ENCODE peak calls at places on chromosomes 2 and 18, in ten cellular contexts. W, C, D, J, U, B, Y, E, L and V are unnamed samples. For H3K4me1 and H3K36me3, the result is how much of the 10 kb centered on the place peaks cover.

GRCh38 chr2:156401863-156402262 is 34.3 kb upstream of the GPD2 start:
- DNase-seq in W (no peak), C (no peak), D (no peak), J (peak), U (no peak), B (no peak), Y (no peak), E (no peak), L (no peak), V (no peak)

GRCh38 chr18:76686737-76687231 is 135.6 kb upstream of the ZNF236 start:
- DNase-seq in W (peak), C (peak), D (peak), J (peak), U (no peak), B (peak), Y (no peak), E (peak), L (peak), V (peak)

GRCh38 chr2:2726163-2726562 is 395.1 kb upstream of the MYT1L start:
- DNase-seq in W (no peak), C (no peak), D (no peak), J (no peak), U (no peak), B (no peak), Y (no peak), E (no peak), L (no peak), V (peak)

GRCh38 chr2:100034431-100034830 is 108.0 kb downstream of the AFF3 start:
- DNase-seq in W (no peak), C (no peak), D (no peak), J (no peak), U (no peak), B (no peak), Y (no peak), E (peak), L (no peak), V (no peak)

GRCh38 chr2:1656326-1656960 is 87.9 kb downstream of the PXDN start:
- DNase-seq in W (no peak), C (no peak), D (no peak), J (no peak), U (no peak), B (no peak), Y (peak), E (no peak), L (peak), V (no peak)

GRCh38 chr18:12531747-12532146 is 124.0 kb downstream of the PRELID3A start:
- DNase-seq in W (no peak), C (no peak), D (no peak), J (no peak), U (no peak), B (no peak), Y (no peak), E (no peak), L (no peak), V (no peak)

GRCh38 chr18:75057169-75057789 is 151.7 kb downstream of the PTGR3 start:
- DNase-seq in W (no peak), C (no peak), D (no peak), J (no peak), U (no peak), B (no peak), Y (no peak), E (no peak), L (no peak), V (no peak)

GRCh38 chr18:63342206-63342605 is 22.6 kb upstream of the BCL2 start:
- DNase-seq in W (no peak), C (peak), D (no peak), J (no peak), U (no peak), B (no peak), Y (no peak), E (peak), L (no peak), V (no peak)

GRCh38 chr2:28047698-28048097 is 157.2 kb downstream of the BABAM2 start:
- DNase-seq in W (no peak), C (no peak), D (no peak), J (no peak), U (no peak), B (no peak), Y (no peak), E (no peak), L (no peak), V (no peak)

GRCh38 chr2:189350515-189351209 is 90.6 kb upstream of the WDR75 start:
- DNase-seq in W (no peak), C (no peak), D (peak), J (no peak), U (no peak), B (peak), Y (no peak), E (no peak), L (no peak), V (peak)

GRCh38 chr2:45649855-45650806 is 1.3 kb upstream of the PRKCE start:
- DNase-seq in W (peak), C (peak), D (peak), J (peak), U (peak), B (peak), Y (peak), E (peak), L (peak), V (peak)

GRCh38 chr2:38440655-38441054 is 63.6 kb upstream of the ATL2 start:
- DNase-seq in W (no peak), C (peak), D (no peak), J (peak), U (no peak), B (peak), Y (no peak), E (no peak), L (no peak), V (no peak)
- H3K4me1 ChIP-seq in W (under half), C (under half), D (under half), J (under half), U (under half), B (half or more), Y (under half), E (under half), L (under half), V (under half)

GRCh38 chr2:200968162-200968561 is 4.7 kb upstream of the ORC2 start:
- DNase-seq in W (no peak), C (no peak), D (no peak), J (peak), U (no peak), B (no peak), Y (no peak), E (peak), L (no peak), V (no peak)
- H3K36me3 ChIP-seq in W (under half), C (under half), D (under half), J (under half), U (under half), B (under half), Y (under half), E (under half), L (under half), V (under half)

DNA sequence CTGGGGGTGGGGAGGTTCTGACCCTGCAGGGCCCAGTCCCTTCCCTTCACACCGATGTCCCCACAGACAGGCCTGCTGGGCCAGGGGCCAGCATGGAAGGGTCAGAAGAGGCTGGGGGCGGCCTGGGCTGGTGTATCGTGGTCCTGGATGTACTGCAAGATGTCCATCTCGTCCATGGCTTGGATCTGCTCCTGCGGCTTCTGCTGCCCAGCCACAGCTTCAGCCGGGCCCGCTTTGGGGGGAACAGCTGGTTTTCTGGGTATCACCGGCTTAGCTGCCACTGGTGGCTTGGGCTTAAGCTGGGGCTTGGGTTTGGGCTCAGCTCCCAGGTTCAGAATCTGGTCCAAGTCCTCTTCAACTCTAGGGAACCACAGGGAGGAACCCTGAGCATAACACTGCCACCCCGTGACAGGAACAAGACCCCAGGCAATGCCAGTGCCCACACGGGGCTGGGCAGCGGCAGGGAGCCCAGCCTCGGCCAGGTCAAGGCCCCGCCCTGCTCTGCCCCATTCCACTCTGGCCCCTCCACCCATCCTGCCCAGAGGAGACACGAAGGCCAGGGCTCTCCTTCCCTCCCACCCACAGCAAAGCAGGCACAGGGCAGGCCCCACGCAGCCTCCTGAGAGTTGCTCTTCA is 31.9 kb downstream of the HS1BP3 start:
- DNase-seq in W (peak), C (no peak), D (no peak), J (no peak), U (peak), B (peak), Y (no peak), E (no peak), L (no peak), V (peak)
- H3K4me1 ChIP-seq in W (half or more), C (under half), D (under half), J (under half), U (half or more), B (half or more), Y (under half), E (under half), L (under half), V (under half)

GRCh38 chr2:11799826-11800225 is 53.4 kb downstream of the LPIN1 start:
- DNase-seq in W (no peak), C (no peak), D (no peak), J (no peak), U (no peak), B (no peak), Y (no peak), E (no peak), L (no peak), V (no peak)
- H3K36me3 ChIP-seq in W (half or more), C (half or more), D (under half), J (under half), U (half or more), B (under half), Y (half or more), E (under half), L (under half), V (under half)

DNA sequence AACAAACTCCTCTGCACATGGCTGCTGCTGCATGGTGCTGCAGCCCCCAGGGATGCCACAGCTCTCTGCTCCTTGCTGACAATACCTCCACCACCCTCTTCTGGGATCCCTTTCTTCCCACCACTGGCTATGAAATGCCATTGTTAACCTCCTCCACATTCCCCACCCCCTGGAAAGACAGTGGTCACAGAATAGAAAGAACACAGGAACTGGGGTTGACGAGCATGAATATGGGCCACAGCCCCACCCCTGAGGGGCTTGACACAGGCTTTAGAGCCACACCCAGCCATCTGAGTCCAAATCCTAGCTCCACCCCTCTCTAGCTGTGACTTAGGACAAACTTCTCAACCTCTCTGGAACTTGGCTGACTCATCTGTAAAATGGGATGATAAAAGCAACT is 47.3 kb downstream of the TMEM163 start:
- DNase-seq in W (no peak), C (no peak), D (no peak), J (no peak), U (no peak), B (no peak), Y (no peak), E (no peak), L (no peak), V (no peak)
- H3K4me1 ChIP-seq in W (under half), C (under half), D (under half), J (under half), U (under half), B (under half), Y (under half), E (under half), L (under half), V (under half)

GRCh38 chr2:183089192-183089851 is 10.8 kb downstream of the DUSP19 start:
- DNase-seq in W (no peak), C (no peak), D (no peak), J (no peak), U (no peak), B (no peak), Y (no peak), E (no peak), L (no peak), V (no peak)

GRCh38 chr2:183088061-183088460 is 9.5 kb downstream of the DUSP19 start:
- DNase-seq in W (no peak), C (no peak), D (no peak), J (no peak), U (no peak), B (no peak), Y (no peak), E (no peak), L (no peak), V (no peak)

GRCh38 chr2:183091954-183092345 is 13.4 kb downstream of the DUSP19 start:
- DNase-seq in W (no peak), C (no peak), D (no peak), J (no peak), U (no peak), B (no peak), Y (no peak), E (no peak), L (no peak), V (no peak)

GRCh38 chr2:183093857-183094657 is 15.5 kb downstream of the DUSP19 start:
- DNase-seq in W (no peak), C (no peak), D (no peak), J (no peak), U (no peak), B (no peak), Y (no peak), E (no peak), L (no peak), V (no peak)

DNA sequence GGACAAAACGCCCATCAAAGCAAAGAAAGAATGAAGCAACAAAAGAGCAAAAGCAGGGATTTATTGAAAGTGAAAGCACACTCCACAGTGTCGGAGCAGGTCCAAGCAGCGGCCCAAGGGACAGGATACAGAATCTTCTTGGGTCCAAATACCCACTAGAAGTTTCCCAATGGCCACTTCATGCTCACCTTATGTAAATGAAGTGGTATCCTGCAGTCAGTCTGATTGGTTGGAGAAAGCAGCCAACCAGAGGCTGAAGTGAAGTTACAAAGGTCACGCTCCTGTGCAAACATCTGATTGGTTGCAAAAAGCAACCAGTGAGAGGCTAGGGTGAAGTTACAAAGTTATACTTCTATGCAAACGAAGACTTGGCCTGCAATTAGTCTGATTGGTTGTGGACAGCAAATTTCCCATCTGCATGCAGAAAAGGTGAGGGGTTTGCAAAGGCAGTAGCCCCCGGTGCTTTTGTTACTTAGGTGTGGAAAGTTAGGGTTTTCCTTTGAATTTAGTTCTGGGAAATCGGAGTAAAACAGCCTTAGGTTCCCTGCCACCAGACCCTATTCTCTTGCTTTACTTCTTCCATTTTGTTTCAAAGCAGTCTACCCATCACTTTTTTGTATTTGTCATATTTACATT is 12.9 kb downstream of the DUSP19 start:
- DNase-seq in W (no peak), C (no peak), D (no peak), J (no peak), U (no peak), B (no peak), Y (no peak), E (no peak), L (no peak), V (no peak)
- H3K36me3 ChIP-seq in W (under half), C (under half), D (under half), J (under half), U (under half), B (under half), Y (under half), E (under half), L (under half), V (under half)

GRCh38 chr2:42060718-42061619 is 13.1 kb downstream of the PKDCC start:
- DNase-seq in W (no peak), C (no peak), D (peak), J (peak), U (no peak), B (no peak), Y (no peak), E (peak), L (no peak), V (peak)

GRCh38 chr2:42057902-42058450 is 10.2 kb downstream of the PKDCC start:
- DNase-seq in W (no peak), C (no peak), D (no peak), J (no peak), U (no peak), B (no peak), Y (no peak), E (no peak), L (no peak), V (no peak)

GRCh38 chr2:42057159-42057901 is 9.5 kb downstream of the PKDCC start:
- DNase-seq in W (no peak), C (no peak), D (no peak), J (no peak), U (no peak), B (no peak), Y (no peak), E (no peak), L (no peak), V (no peak)

GRCh38 chr2:42060028-42060427 is 12.2 kb downstream of the PKDCC start:
- DNase-seq in W (no peak), C (no peak), D (no peak), J (no peak), U (no peak), B (no peak), Y (no peak), E (no peak), L (no peak), V (no peak)

DNA sequence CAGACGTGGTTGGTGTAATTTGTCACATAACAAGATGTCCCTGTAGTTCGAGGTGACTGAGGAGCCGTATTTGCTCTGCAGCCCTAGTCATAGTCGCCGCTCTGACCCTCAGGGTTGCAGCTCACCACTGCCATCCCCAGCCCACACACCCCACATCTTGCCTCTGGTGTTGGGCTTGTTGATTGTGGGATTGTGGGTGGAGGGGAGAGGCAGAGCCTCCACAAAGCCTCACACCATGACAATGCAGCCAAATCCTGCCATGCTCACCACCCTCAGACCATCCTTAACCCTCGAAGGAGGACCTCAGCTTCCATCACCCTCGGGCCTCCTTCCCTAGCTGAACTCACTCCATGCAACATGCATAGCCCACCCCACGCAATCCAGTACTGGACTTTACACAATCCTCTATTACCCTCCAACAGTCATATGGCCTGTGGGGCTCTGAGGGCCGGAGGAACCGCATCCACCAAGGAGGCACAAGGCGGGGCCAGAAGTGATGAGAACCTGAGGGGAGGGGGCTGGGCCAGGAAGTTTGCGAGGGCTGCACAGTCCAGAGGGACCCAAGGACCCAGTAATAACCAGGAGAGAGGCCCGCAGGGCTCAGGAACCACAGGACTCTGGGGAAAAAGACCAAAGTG is 11.6 kb downstream of the PKDCC start:
- DNase-seq in W (no peak), C (no peak), D (no peak), J (no peak), U (no peak), B (no peak), Y (no peak), E (no peak), L (no peak), V (no peak)
- H3K4me1 ChIP-seq in W (under half), C (under half), D (under half), J (under half), U (under half), B (under half), Y (under half), E (under half), L (under half), V (under half)